ENCODE peak calls at places on chromosome 18, in five cellular contexts. One of them, this sample, is unnamed.

GRCh38 chr18:73153271-73153670 is 285.5 kb upstream of the NETO1 start:
- DNase-seq in activated CD8-positive, alpha-beta memory T cell treated with anti-CD3 and anti-CD28 coated beads for 48 hours: no peak
- DNase-seq in EH: peak; percentile 73
- DNase-seq in GM12892: no peak
- DNase-seq in NCI-H2171 treated with DMSO at 0.1 percent for 48 hours: no peak
- DNase-seq in this sample: no peak

GRCh38 chr18:5890606-5891360 is 4.5 kb downstream of the TMEM200C start:
- DNase-seq in activated CD8-positive, alpha-beta memory T cell treated with anti-CD3 and anti-CD28 coated beads for 48 hours: no peak
- DNase-seq in EH: no peak
- DNase-seq in GM12892: peak; percentile 67
- DNase-seq in NCI-H2171 treated with DMSO at 0.1 percent for 48 hours: no peak
- DNase-seq in this sample: peak; percentile 75

GRCh38 chr18:57416542-57416941 is 18.6 kb upstream of the ONECUT2 start:
- DNase-seq in activated CD8-positive, alpha-beta memory T cell treated with anti-CD3 and anti-CD28 coated beads for 48 hours: no peak
- DNase-seq in EH: no peak
- DNase-seq in GM12892: no peak
- DNase-seq in NCI-H2171 treated with DMSO at 0.1 percent for 48 hours: no peak
- DNase-seq in this sample: no peak

GRCh38 chr18:41146301-41146700 is 808.7 kb upstream of the PIK3C3 start:
- DNase-seq in activated CD8-positive, alpha-beta memory T cell treated with anti-CD3 and anti-CD28 coated beads for 48 hours: no peak
- DNase-seq in EH: no peak
- DNase-seq in GM12892: no peak
- DNase-seq in NCI-H2171 treated with DMSO at 0.1 percent for 48 hours: no peak
- DNase-seq in this sample: no peak

GRCh38 chr18:67145586-67146292 is 370.8 kb downstream of the DSEL start:
- DNase-seq in activated CD8-positive, alpha-beta memory T cell treated with anti-CD3 and anti-CD28 coated beads for 48 hours: no peak
- DNase-seq in EH: no peak
- DNase-seq in GM12892: no peak
- DNase-seq in NCI-H2171 treated with DMSO at 0.1 percent for 48 hours: no peak
- DNase-seq in this sample: no peak

GRCh38 chr18:33577688-33578370 is at the start of gene ASXL3:
- DNase-seq in activated CD8-positive, alpha-beta memory T cell treated with anti-CD3 and anti-CD28 coated beads for 48 hours: no peak
- DNase-seq in EH: no peak
- DNase-seq in GM12892: no peak
- DNase-seq in NCI-H2171 treated with DMSO at 0.1 percent for 48 hours: peak; percentile 77
- DNase-seq in this sample: peak; percentile 46

GRCh38 chr18:46152808-46153617 is 48.8 kb downstream of the HAUS1 start:
- DNase-seq in activated CD8-positive, alpha-beta memory T cell treated with anti-CD3 and anti-CD28 coated beads for 48 hours: no peak
- DNase-seq in EH: peak; percentile 67
- DNase-seq in GM12892: no peak
- DNase-seq in NCI-H2171 treated with DMSO at 0.1 percent for 48 hours: peak; percentile 35
- DNase-seq in this sample: peak; percentile 74

GRCh38 chr18:45227004-45227403 is 388.3 kb upstream of the SLC14A2 start:
- DNase-seq in activated CD8-positive, alpha-beta memory T cell treated with anti-CD3 and anti-CD28 coated beads for 48 hours: no peak
- DNase-seq in EH: peak; percentile 70
- DNase-seq in GM12892: no peak
- DNase-seq in NCI-H2171 treated with DMSO at 0.1 percent for 48 hours: no peak
- DNase-seq in this sample: no peak

GRCh38 chr18:7871560-7872456 is 304.7 kb downstream of the PTPRM start:
- DNase-seq in activated CD8-positive, alpha-beta memory T cell treated with anti-CD3 and anti-CD28 coated beads for 48 hours: no peak
- DNase-seq in EH: peak; percentile 17
- DNase-seq in GM12892: no peak
- DNase-seq in NCI-H2171 treated with DMSO at 0.1 percent for 48 hours: no peak
- DNase-seq in this sample: no peak

GRCh38 chr18:58668897-58669296 is 2.4 kb upstream of the MALT1 start:
- DNase-seq in activated CD8-positive, alpha-beta memory T cell treated with anti-CD3 and anti-CD28 coated beads for 48 hours: no peak
- DNase-seq in EH: peak; percentile 60
- DNase-seq in GM12892: no peak
- DNase-seq in NCI-H2171 treated with DMSO at 0.1 percent for 48 hours: no peak
- DNase-seq in this sample: no peak

GRCh38 chr18:73707035-73707434 is 440.6 kb downstream of the FBXO15 start:
- DNase-seq in activated CD8-positive, alpha-beta memory T cell treated with anti-CD3 and anti-CD28 coated beads for 48 hours: no peak
- DNase-seq in EH: peak; percentile 66
- DNase-seq in GM12892: no peak
- DNase-seq in NCI-H2171 treated with DMSO at 0.1 percent for 48 hours: no peak
- DNase-seq in this sample: no peak

GRCh38 chr18:47881752-47882455 is 48.6 kb downstream of the SMAD2 start:
- DNase-seq in activated CD8-positive, alpha-beta memory T cell treated with anti-CD3 and anti-CD28 coated beads for 48 hours: no peak
- DNase-seq in EH: peak; percentile 84
- DNase-seq in GM12892: no peak
- DNase-seq in NCI-H2171 treated with DMSO at 0.1 percent for 48 hours: no peak
- DNase-seq in this sample: no peak

GRCh38 chr18:74682998-74683311 is 85.3 kb downstream of the ZNF407 start:
- DNase-seq in activated CD8-positive, alpha-beta memory T cell treated with anti-CD3 and anti-CD28 coated beads for 48 hours: no peak
- DNase-seq in EH: peak; percentile 27
- DNase-seq in GM12892: no peak
- DNase-seq in NCI-H2171 treated with DMSO at 0.1 percent for 48 hours: no peak
- DNase-seq in this sample: no peak

GRCh38 chr18:31386683-31387082 is 10.1 kb downstream of the DSG4 start:
- DNase-seq in activated CD8-positive, alpha-beta memory T cell treated with anti-CD3 and anti-CD28 coated beads for 48 hours: no peak
- DNase-seq in EH: no peak
- DNase-seq in GM12892: no peak
- DNase-seq in NCI-H2171 treated with DMSO at 0.1 percent for 48 hours: no peak
- DNase-seq in this sample: no peak

GRCh38 chr18:38611036-38611964 is 1045.7 kb upstream of the CELF4 start:
- DNase-seq in activated CD8-positive, alpha-beta memory T cell treated with anti-CD3 and anti-CD28 coated beads for 48 hours: no peak
- DNase-seq in EH: no peak
- DNase-seq in GM12892: no peak
- DNase-seq in NCI-H2171 treated with DMSO at 0.1 percent for 48 hours: peak; percentile 64
- DNase-seq in this sample: no peak

GRCh38 chr18:68267583-68267982 is 447.3 kb downstream of the TMX3 start:
- DNase-seq in activated CD8-positive, alpha-beta memory T cell treated with anti-CD3 and anti-CD28 coated beads for 48 hours: no peak
- DNase-seq in EH: peak; percentile 87
- DNase-seq in GM12892: no peak
- DNase-seq in NCI-H2171 treated with DMSO at 0.1 percent for 48 hours: no peak
- DNase-seq in this sample: no peak

GRCh38 chr18:50218432-50219197 is 23.7 kb upstream of the MYO5B start:
- DNase-seq in activated CD8-positive, alpha-beta memory T cell treated with anti-CD3 and anti-CD28 coated beads for 48 hours: no peak
- DNase-seq in EH: peak; percentile 26
- DNase-seq in GM12892: no peak
- DNase-seq in NCI-H2171 treated with DMSO at 0.1 percent for 48 hours: no peak
- DNase-seq in this sample: peak; percentile 40

GRCh38 chr18:12474876-12475275 is 67.1 kb downstream of the PRELID3A start:
- DNase-seq in activated CD8-positive, alpha-beta memory T cell treated with anti-CD3 and anti-CD28 coated beads for 48 hours: no peak
- DNase-seq in EH: peak; percentile 7
- DNase-seq in GM12892: no peak
- DNase-seq in NCI-H2171 treated with DMSO at 0.1 percent for 48 hours: no peak
- DNase-seq in this sample: no peak

GRCh38 chr18:22544626-22545025 is 126.9 kb upstream of the CTAGE1 start:
- DNase-seq in activated CD8-positive, alpha-beta memory T cell treated with anti-CD3 and anti-CD28 coated beads for 48 hours: no peak
- DNase-seq in EH: peak; percentile 54
- DNase-seq in GM12892: no peak
- DNase-seq in NCI-H2171 treated with DMSO at 0.1 percent for 48 hours: no peak
- DNase-seq in this sample: no peak

GRCh38 chr18:29313312-29313711 is 1136.4 kb upstream of the CDH2 start:
- DNase-seq in activated CD8-positive, alpha-beta memory T cell treated with anti-CD3 and anti-CD28 coated beads for 48 hours: no peak
- DNase-seq in EH: no peak
- DNase-seq in GM12892: no peak
- DNase-seq in NCI-H2171 treated with DMSO at 0.1 percent for 48 hours: no peak
- DNase-seq in this sample: no peak

GRCh38 chr18:49628993-49629795 is 67.3 kb downstream of the LIPG start:
- DNase-seq in activated CD8-positive, alpha-beta memory T cell treated with anti-CD3 and anti-CD28 coated beads for 48 hours: no peak
- DNase-seq in EH: no peak
- DNase-seq in GM12892: no peak
- DNase-seq in NCI-H2171 treated with DMSO at 0.1 percent for 48 hours: peak; percentile 54
- DNase-seq in this sample: peak; percentile 50

GRCh38 chr18:35231052-35231451 is 9.8 kb upstream of the ZNF397 start:
- DNase-seq in activated CD8-positive, alpha-beta memory T cell treated with anti-CD3 and anti-CD28 coated beads for 48 hours: peak; percentile 34
- DNase-seq in EH: peak; percentile 72
- DNase-seq in GM12892: peak; percentile 25
- DNase-seq in NCI-H2171 treated with DMSO at 0.1 percent for 48 hours: peak; percentile 65
- DNase-seq in this sample: peak; percentile 90

GRCh38 chr18:25896178-25896780 is 194.1 kb downstream of the SS18 start:
- DNase-seq in activated CD8-positive, alpha-beta memory T cell treated with anti-CD3 and anti-CD28 coated beads for 48 hours: no peak
- DNase-seq in EH: peak; percentile 58
- DNase-seq in GM12892: peak; percentile 8
- DNase-seq in NCI-H2171 treated with DMSO at 0.1 percent for 48 hours: peak; percentile 59
- DNase-seq in this sample: peak; percentile 29

GRCh38 chr18:40133253-40133652 is 1821.8 kb upstream of the PIK3C3 start:
- DNase-seq in activated CD8-positive, alpha-beta memory T cell treated with anti-CD3 and anti-CD28 coated beads for 48 hours: no peak
- DNase-seq in EH: no peak
- DNase-seq in GM12892: no peak
- DNase-seq in NCI-H2171 treated with DMSO at 0.1 percent for 48 hours: no peak
- DNase-seq in this sample: no peak

GRCh38 chr18:13292736-13293135 is 74.2 kb downstream of the LDLRAD4 start:
- DNase-seq in activated CD8-positive, alpha-beta memory T cell treated with anti-CD3 and anti-CD28 coated beads for 48 hours: no peak
- DNase-seq in EH: no peak
- DNase-seq in GM12892: no peak
- DNase-seq in NCI-H2171 treated with DMSO at 0.1 percent for 48 hours: no peak
- DNase-seq in this sample: no peak

GRCh38 chr18:45505497-45506206 is 109.6 kb upstream of the SLC14A2 start:
- DNase-seq in activated CD8-positive, alpha-beta memory T cell treated with anti-CD3 and anti-CD28 coated beads for 48 hours: no peak
- DNase-seq in EH: peak; percentile 64
- DNase-seq in GM12892: no peak
- DNase-seq in NCI-H2171 treated with DMSO at 0.1 percent for 48 hours: peak; percentile 89
- DNase-seq in this sample: no peak

GRCh38 chr18:44771957-44772917 is 91.5 kb downstream of the SETBP1 start:
- DNase-seq in activated CD8-positive, alpha-beta memory T cell treated with anti-CD3 and anti-CD28 coated beads for 48 hours: no peak
- DNase-seq in EH: peak; percentile 78
- DNase-seq in GM12892: no peak
- DNase-seq in NCI-H2171 treated with DMSO at 0.1 percent for 48 hours: no peak
- DNase-seq in this sample: peak; percentile 30

GRCh38 chr18:59547691-59548182 is 149.5 kb downstream of the CCBE1 start:
- DNase-seq in activated CD8-positive, alpha-beta memory T cell treated with anti-CD3 and anti-CD28 coated beads for 48 hours: no peak
- DNase-seq in EH: peak; percentile 95
- DNase-seq in GM12892: no peak
- DNase-seq in NCI-H2171 treated with DMSO at 0.1 percent for 48 hours: no peak
- DNase-seq in this sample: peak; percentile 35

GRCh38 chr18:48780151-48781001 is 170.4 kb downstream of the SMAD7 start:
- DNase-seq in activated CD8-positive, alpha-beta memory T cell treated with anti-CD3 and anti-CD28 coated beads for 48 hours: no peak
- DNase-seq in EH: peak; percentile 54
- DNase-seq in GM12892: no peak
- DNase-seq in NCI-H2171 treated with DMSO at 0.1 percent for 48 hours: no peak
- DNase-seq in this sample: no peak

GRCh38 chr18:27860701-27861107 is 316.2 kb downstream of the CDH2 start:
- DNase-seq in activated CD8-positive, alpha-beta memory T cell treated with anti-CD3 and anti-CD28 coated beads for 48 hours: no peak
- DNase-seq in EH: peak; percentile 54
- DNase-seq in GM12892: no peak
- DNase-seq in NCI-H2171 treated with DMSO at 0.1 percent for 48 hours: peak; percentile 62
- DNase-seq in this sample: no peak

GRCh38 chr18:39205565-39205964 is 1640.0 kb upstream of the CELF4 start:
- DNase-seq in activated CD8-positive, alpha-beta memory T cell treated with anti-CD3 and anti-CD28 coated beads for 48 hours: no peak
- DNase-seq in EH: no peak
- DNase-seq in GM12892: no peak
- DNase-seq in NCI-H2171 treated with DMSO at 0.1 percent for 48 hours: no peak
- DNase-seq in this sample: no peak

GRCh38 chr18:37577051-37577611 is 11.5 kb upstream of the CELF4 start:
- DNase-seq in activated CD8-positive, alpha-beta memory T cell treated with anti-CD3 and anti-CD28 coated beads for 48 hours: no peak
- DNase-seq in EH: no peak
- DNase-seq in GM12892: no peak
- DNase-seq in NCI-H2171 treated with DMSO at 0.1 percent for 48 hours: no peak
- DNase-seq in this sample: peak; percentile 61

GRCh38 chr18:42706618-42707017 is 408.9 kb downstream of the RIT2 start:
- DNase-seq in activated CD8-positive, alpha-beta memory T cell treated with anti-CD3 and anti-CD28 coated beads for 48 hours: no peak
- DNase-seq in EH: no peak
- DNase-seq in GM12892: no peak
- DNase-seq in NCI-H2171 treated with DMSO at 0.1 percent for 48 hours: peak; percentile 98
- DNase-seq in this sample: peak; percentile 16

GRCh38 chr18:54503495-54503894 is 87.5 kb upstream of the DYNAP start:
- DNase-seq in activated CD8-positive, alpha-beta memory T cell treated with anti-CD3 and anti-CD28 coated beads for 48 hours: no peak
- DNase-seq in EH: no peak
- DNase-seq in GM12892: no peak
- DNase-seq in NCI-H2171 treated with DMSO at 0.1 percent for 48 hours: no peak
- DNase-seq in this sample: no peak

GRCh38 chr18:49886891-49887764 is 73.8 kb upstream of the ACAA2 start:
- DNase-seq in activated CD8-positive, alpha-beta memory T cell treated with anti-CD3 and anti-CD28 coated beads for 48 hours: no peak
- DNase-seq in EH: no peak
- DNase-seq in GM12892: no peak
- DNase-seq in NCI-H2171 treated with DMSO at 0.1 percent for 48 hours: no peak
- DNase-seq in this sample: no peak

GRCh38 chr18:69936191-69936558 is 11.5 kb downstream of the CD226 start:
- DNase-seq in activated CD8-positive, alpha-beta memory T cell treated with anti-CD3 and anti-CD28 coated beads for 48 hours: no peak
- DNase-seq in EH: no peak
- DNase-seq in GM12892: no peak
- DNase-seq in NCI-H2171 treated with DMSO at 0.1 percent for 48 hours: no peak
- DNase-seq in this sample: peak; percentile 44

GRCh38 chr18:37435150-37435872 is 130.3 kb downstream of the CELF4 start:
- DNase-seq in activated CD8-positive, alpha-beta memory T cell treated with anti-CD3 and anti-CD28 coated beads for 48 hours: no peak
- DNase-seq in EH: no peak
- DNase-seq in GM12892: no peak
- DNase-seq in NCI-H2171 treated with DMSO at 0.1 percent for 48 hours: no peak
- DNase-seq in this sample: no peak